ENCODE peak calls at places on chromosomes 2 and 18, in nine cellular contexts. L, A, Y, B, I, V, F, R and O are unnamed samples.

GRCh38 chr2:230875347-230876315 is 10.9 kb downstream of the ITM2C start:
- DNase-seq in L (no peak), A (no peak), Y (no peak), B (no peak), I (no peak), V (no peak), F (no peak), R (no peak), O (no peak)

GRCh38 chr2:27796991-27797752 is 25.7 kb downstream of the MRPL33 start:
- DNase-seq in L (no peak), A (no peak), Y (peak), B (no peak), I (no peak), V (no peak), F (no peak), R (no peak), O (no peak)

GRCh38 chr18:44909191-44909719 is 228.6 kb downstream of the SETBP1 start:
- DNase-seq in L (no peak), A (no peak), Y (no peak), B (peak), I (no peak), V (no peak), F (no peak), R (no peak), O (no peak)

GRCh38 chr18:69469444-69469919 is 68.8 kb downstream of the DOK6 start:
- DNase-seq in L (no peak), A (no peak), Y (no peak), B (no peak), I (no peak), V (peak), F (no peak), R (no peak), O (no peak)

GRCh38 chr2:45264227-45265225 is 255.3 kb upstream of the SIX2 start:
- DNase-seq in L (no peak), A (no peak), Y (no peak), B (no peak), I (peak), V (no peak), F (no peak), R (no peak), O (no peak)

GRCh38 chr2:127597984-127598380 is 48.0 kb upstream of the GPR17 start:
- DNase-seq in L (no peak), A (no peak), Y (no peak), B (peak), I (no peak), V (no peak), F (no peak), R (no peak), O (no peak)

GRCh38 chr2:138020432-138020831 is 56.2 kb downstream of the HNMT start:
- DNase-seq in L (no peak), A (no peak), Y (no peak), B (no peak), I (no peak), V (no peak), F (peak), R (no peak), O (no peak)

GRCh38 chr2:96143231-96143847 is 1.9 kb downstream of the DUSP2 start:
- DNase-seq in L (no peak), A (peak), Y (no peak), B (no peak), I (no peak), V (peak), F (no peak), R (no peak), O (no peak)

GRCh38 chr2:54666131-54666637 is 57.3 kb upstream of the EML6 start:
- DNase-seq in L (peak), A (no peak), Y (no peak), B (peak), I (peak), V (no peak), F (no peak), R (peak), O (no peak)

GRCh38 chr2:3774336-3774735 is 71.0 kb downstream of the DCDC2C start:
- DNase-seq in L (no peak), A (no peak), Y (no peak), B (no peak), I (no peak), V (no peak), F (no peak), R (no peak), O (no peak)